ENCODE peak calls at places on chromosomes 3 and 15, in nine cellular contexts. G, H, M, U, X, A, D, P and C are unnamed samples.

GRCh38 chr3:41158947-41159346 is 40.4 kb upstream of the CTNNB1 start:
- DNase-seq in A (peak; percentile 68), P (no peak), D (no peak), G (no peak), M (no peak), H (no peak), U (no peak), X (peak; percentile 52), C (no peak)

GRCh38 chr15:77546050-77546501 is 86.6 kb downstream of the LINGO1 start:
- DNase-seq in G (no peak), H (peak; percentile 92), P (no peak), D (no peak), M (peak; percentile 88), X (peak; percentile 45), U (no peak), A (no peak), C (no peak)

GRCh38 chr15:76376029-76376428 is 39.5 kb downstream of the ISL2 start:
- DNase-seq in U (no peak), A (no peak), D (peak; percentile 61), H (no peak), P (no peak), M (no peak), X (no peak), G (no peak), C (no peak)

GRCh38 chr3:39196671-39197446 is 4.5 kb upstream of the XIRP1 start:
- DNase-seq in M (peak; percentile 16), H (peak; percentile 7), P (no peak), X (no peak), G (no peak), A (no peak), D (no peak), U (no peak), C (no peak)

GRCh38 chr3:22594990-22595389 is 608.1 kb upstream of the UBE2E2 start:
- DNase-seq in P (no peak), G (no peak), U (no peak), M (no peak), D (no peak), H (no peak), A (no peak), X (no peak), C (no peak)

GRCh38 chr3:126536126-126536525 is 12.2 kb downstream of the CHST13 start:
- DNase-seq in X (no peak), H (no peak), U (no peak), M (no peak), P (no peak), A (no peak), D (no peak), G (peak; percentile 33), C (peak; percentile 4)

GRCh38 chr3:153043729-153044314 is 118.2 kb upstream of the RAP2B start:
- DNase-seq in P (no peak), H (peak; percentile 50), G (no peak), M (peak; percentile 46), X (no peak), D (no peak), A (no peak), U (no peak), C (no peak)

GRCh38 chr3:149455366-149455765 is 19.1 kb upstream of the TM4SF4 start:
- DNase-seq in D (no peak), X (no peak), M (no peak), A (no peak), H (no peak), P (no peak), G (no peak), U (no peak), C (no peak)

GRCh38 chr3:119352235-119352634 is 58.1 kb downstream of the ARHGAP31 start:
- DNase-seq in U (peak; percentile 47), H (peak; percentile 31), A (no peak), M (peak; percentile 58), P (no peak), G (no peak), D (no peak), X (no peak), C (no peak)

GRCh38 chr3:68088216-68088615 is 433.8 kb upstream of the SUCLG2 start:
- DNase-seq in H (no peak), P (no peak), X (no peak), A (no peak), U (peak; percentile 78), M (no peak), G (no peak), D (no peak), C (peak; percentile 21)

GRCh38 chr3:10464068-10464434 is 41.3 kb downstream of the ATP2B2 start:
- DNase-seq in H (no peak), U (no peak), A (no peak), X (no peak), G (no peak), D (no peak), M (no peak), P (no peak), C (no peak)

GRCh38 chr3:81643721-81644120 is 117.7 kb downstream of the GBE1 start:
- DNase-seq in D (no peak), M (peak; percentile 32), P (no peak), A (no peak), G (no peak), X (no peak), U (no peak), H (peak; percentile 45), C (no peak)

GRCh38 chr15:81113204-81113657 is 20.8 kb upstream of the CFAP161 start:
- DNase-seq in P (peak; percentile 16), H (no peak), A (no peak), M (no peak), D (no peak), X (no peak), G (no peak), U (no peak), C (no peak)

GRCh38 chr15:50884583-50884982 is 23.9 kb upstream of the AP4E1 start:
- DNase-seq in D (no peak), M (peak; percentile 64), P (no peak), G (no peak), U (no peak), A (no peak), H (peak; percentile 61), X (no peak), C (no peak)

GRCh38 chr3:187669675-187670504 is at the start of gene SST:
- DNase-seq in G (no peak), H (peak; percentile 47), A (peak; percentile 23), D (peak; percentile 71), U (peak; percentile 12), P (no peak), M (peak; percentile 50), X (peak; percentile 39), C (no peak)

GRCh38 chr3:171781711-171782127 is 28.6 kb downstream of the PLD1 start:
- DNase-seq in U (no peak), M (peak; percentile 63), D (no peak), X (no peak), A (no peak), H (peak; percentile 94), P (no peak), G (no peak), C (no peak)

GRCh38 chr3:178084938-178085816 is 451.1 kb upstream of the KCNMB2 start:
- DNase-seq in U (peak; percentile 84), M (peak; percentile 86), X (peak; percentile 66), P (peak; percentile 88), D (peak; percentile 76), H (peak; percentile 83), G (peak; percentile 87), A (peak; percentile 53), C (no peak)

GRCh38 chr15:25226360-25226759 is 212.5 kb downstream of the UBE3A start:
- DNase-seq in U (no peak), D (no peak), X (no peak), G (no peak), A (no peak), H (no peak), M (no peak), P (no peak), C (no peak)

GRCh38 chr15:25224396-25224795 is 214.4 kb downstream of the UBE3A start:
- DNase-seq in P (no peak), H (no peak), D (no peak), U (no peak), M (no peak), A (no peak), X (no peak), G (no peak), C (no peak)

GRCh38 chr15:25220834-25221233 is 218.0 kb downstream of the UBE3A start:
- DNase-seq in A (no peak), U (no peak), M (no peak), G (no peak), D (no peak), X (no peak), P (no peak), H (no peak), C (no peak)
- H3K9me3 ChIP-seq in A (peaks cover 16% of the 10 kb centered on the region), U (no peaks in the 10 kb centered on the region), M (peaks cover 2% of the 10 kb centered on the region), G (no peaks in the 10 kb centered on the region), D (no peaks in the 10 kb centered on the region), X (peaks cover 90% of the 10 kb centered on the region), P (no peaks in the 10 kb centered on the region), H (peaks cover 80% of the 10 kb centered on the region), C (no peaks in the 10 kb centered on the region)

DNA sequence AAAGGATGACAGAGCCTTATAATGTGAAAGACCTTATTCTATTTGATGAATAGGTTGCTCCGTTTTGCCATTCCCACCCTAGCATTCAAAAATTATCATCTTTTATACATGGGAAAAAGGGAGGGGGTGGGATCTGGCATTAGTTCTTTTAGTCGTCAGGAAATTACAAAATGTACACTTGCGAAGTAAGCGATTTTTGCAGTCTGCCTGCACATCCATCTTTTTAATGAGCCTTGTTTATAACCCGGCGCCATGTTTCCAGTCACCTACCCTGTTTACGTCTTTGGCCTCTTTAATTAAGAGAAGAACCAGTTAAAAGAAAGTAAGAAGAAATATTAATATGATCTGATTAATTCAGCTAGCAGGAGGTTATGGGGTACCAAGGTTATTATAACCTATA is 961.3 kb upstream of the NR2F2 start:
- DNase-seq in P (no peak), D (no peak), G (no peak), H (no peak), U (no peak), M (no peak), X (no peak), A (no peak), C (no peak)
- H3K9me3 ChIP-seq in P (no peaks in the 10 kb centered on the region), D (no peaks in the 10 kb centered on the region), G (no peaks in the 10 kb centered on the region), H (no peaks in the 10 kb centered on the region), U (no peaks in the 10 kb centered on the region), M (no peaks in the 10 kb centered on the region), X (no peaks in the 10 kb centered on the region), A (no peaks in the 10 kb centered on the region), C (no peaks in the 10 kb centered on the region)

DNA sequence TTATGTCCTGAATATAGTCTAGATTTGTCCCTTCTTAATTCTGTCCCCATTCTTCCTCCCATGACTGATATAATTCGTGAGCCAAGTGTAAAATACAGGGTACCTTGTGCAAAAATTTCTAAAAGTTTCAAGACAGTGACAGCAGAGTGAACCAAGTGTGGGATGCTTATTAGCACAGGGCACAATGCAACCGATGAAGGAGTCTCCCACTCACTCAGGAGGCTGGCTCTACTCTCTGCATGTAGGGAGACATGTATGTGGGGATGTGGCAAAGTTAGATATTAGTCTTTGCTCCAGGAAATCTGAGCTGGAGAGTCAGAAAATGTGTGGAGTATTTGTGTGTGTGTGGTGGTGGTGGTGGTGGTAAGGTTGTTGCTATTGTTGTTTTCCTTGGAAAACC is 305.9 kb downstream of the CHL1 start:
- DNase-seq in H (no peak), A (no peak), G (no peak), X (no peak), D (no peak), P (no peak), M (no peak), U (no peak), C (no peak)
- H3K9me3 ChIP-seq in H (no peaks in the 10 kb centered on the region), A (peaks cover 4% of the 10 kb centered on the region), G (no peaks in the 10 kb centered on the region), X (peaks cover 4% of the 10 kb centered on the region), D (no peaks in the 10 kb centered on the region), P (no peaks in the 10 kb centered on the region), M (no peaks in the 10 kb centered on the region), U (no peaks in the 10 kb centered on the region), C (no peaks in the 10 kb centered on the region)

DNA sequence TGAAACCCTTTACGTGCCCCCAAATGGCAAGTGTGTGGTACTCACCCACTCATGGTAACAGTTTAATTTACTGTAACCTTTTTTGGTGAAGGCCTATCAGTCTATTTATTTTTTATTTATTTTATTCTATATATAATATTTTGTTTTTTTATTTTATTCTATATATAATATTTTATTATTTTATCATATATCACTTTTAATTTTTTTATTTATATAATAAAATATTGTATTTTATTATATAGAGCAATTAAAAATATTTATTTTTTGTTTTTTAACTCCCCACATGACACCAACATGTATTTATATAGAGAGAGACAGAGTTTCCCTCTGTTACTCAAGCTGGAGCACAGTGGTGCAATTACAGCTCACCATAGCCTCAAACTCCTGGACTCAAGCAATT is 41.4 kb downstream of the SLC28A1 start:
- DNase-seq in P (no peak), H (no peak), G (no peak), X (no peak), M (no peak), A (no peak), D (no peak), U (no peak), C (no peak)
- H3K9me3 ChIP-seq in P (no peaks in the 10 kb centered on the region), H (no peaks in the 10 kb centered on the region), G (no peaks in the 10 kb centered on the region), X (no peaks in the 10 kb centered on the region), M (no peaks in the 10 kb centered on the region), A (no peaks in the 10 kb centered on the region), D (no peaks in the 10 kb centered on the region), U (no peaks in the 10 kb centered on the region), C (no peaks in the 10 kb centered on the region)